ENCODE peak calls at places on chromosome 7, in ten cellular contexts. One of them, this sample, is unnamed.

GRCh38 chr7:33903770-33904679 is 1.3 kb upstream of the BMPER start:
- DNase-seq in activated T-helper 2 cell treated with anti-CD3 and anti-CD28 coated beads, Interferon-gamma antibody, Interleukin-2, Interleukin-4, amounts not matched to agents 10 μg/mL and 5 μg/mL and 100 μg/mL, durations not matched to agents 14 hours and 24 hours and 36 hours: no peak
- DNase-seq in glomerular endothelial cell: no peak
- DNase-seq in body of pancreas: peak
- DNase-seq in endothelial cell: peak
- DNase-seq in stimulated activated CD4-positive, alpha-beta T cell treated with anti-CD3 and anti-CD28 coated beads, TNF-alpha, amount 100 ng/mL, for 4 hours: no peak
- DNase-seq in CD8-positive, alpha-beta memory T cell: no peak
- DNase-seq in fibroblast of the conjunctiva: peak
- DNase-seq in HCEC 1CT: peak
- DNase-seq in NAMALWA: no peak
- DNase-seq in this sample: no peak

GRCh38 chr7:108367946-108368345 is 88.3 kb downstream of the NRCAM start:
- DNase-seq in NAMALWA: no peak
- DNase-seq in HCEC 1CT: no peak
- DNase-seq in endothelial cell: no peak
- DNase-seq in stimulated activated CD4-positive, alpha-beta T cell treated with anti-CD3 and anti-CD28 coated beads, TNF-alpha, amount 100 ng/mL, for 4 hours: no peak
- DNase-seq in glomerular endothelial cell: no peak
- DNase-seq in body of pancreas: peak
- DNase-seq in activated T-helper 2 cell treated with anti-CD3 and anti-CD28 coated beads, Interferon-gamma antibody, Interleukin-2, Interleukin-4, amounts not matched to agents 10 μg/mL and 5 μg/mL and 100 μg/mL, durations not matched to agents 14 hours and 24 hours and 36 hours: no peak
- DNase-seq in fibroblast of the conjunctiva: no peak
- DNase-seq in CD8-positive, alpha-beta memory T cell: no peak
- DNase-seq in this sample: no peak

GRCh38 chr7:12158334-12159060 is 52.6 kb upstream of the TMEM106B start:
- DNase-seq in NAMALWA: no peak
- DNase-seq in CD8-positive, alpha-beta memory T cell: no peak
- DNase-seq in glomerular endothelial cell: no peak
- DNase-seq in fibroblast of the conjunctiva: no peak
- DNase-seq in body of pancreas: no peak
- DNase-seq in stimulated activated CD4-positive, alpha-beta T cell treated with anti-CD3 and anti-CD28 coated beads, TNF-alpha, amount 100 ng/mL, for 4 hours: no peak
- DNase-seq in endothelial cell: no peak
- DNase-seq in HCEC 1CT: peak
- DNase-seq in activated T-helper 2 cell treated with anti-CD3 and anti-CD28 coated beads, Interferon-gamma antibody, Interleukin-2, Interleukin-4, amounts not matched to agents 10 μg/mL and 5 μg/mL and 100 μg/mL, durations not matched to agents 14 hours and 24 hours and 36 hours: no peak
- DNase-seq in this sample: no peak

GRCh38 chr7:10802526-10802925 is 171.1 kb upstream of the PHF14 start:
- DNase-seq in CD8-positive, alpha-beta memory T cell: no peak
- DNase-seq in body of pancreas: no peak
- DNase-seq in stimulated activated CD4-positive, alpha-beta T cell treated with anti-CD3 and anti-CD28 coated beads, TNF-alpha, amount 100 ng/mL, for 4 hours: no peak
- DNase-seq in endothelial cell: no peak
- DNase-seq in glomerular endothelial cell: no peak
- DNase-seq in NAMALWA: no peak
- DNase-seq in HCEC 1CT: no peak
- DNase-seq in activated T-helper 2 cell treated with anti-CD3 and anti-CD28 coated beads, Interferon-gamma antibody, Interleukin-2, Interleukin-4, amounts not matched to agents 10 μg/mL and 5 μg/mL and 100 μg/mL, durations not matched to agents 14 hours and 24 hours and 36 hours: no peak
- DNase-seq in fibroblast of the conjunctiva: no peak
- DNase-seq in this sample: no peak

GRCh38 chr7:129969881-129970446 is 17.2 kb upstream of the UBE2H start:
- DNase-seq in fibroblast of the conjunctiva: no peak
- DNase-seq in glomerular endothelial cell: peak
- DNase-seq in CD8-positive, alpha-beta memory T cell: no peak
- DNase-seq in HCEC 1CT: peak
- DNase-seq in activated T-helper 2 cell treated with anti-CD3 and anti-CD28 coated beads, Interferon-gamma antibody, Interleukin-2, Interleukin-4, amounts not matched to agents 10 μg/mL and 5 μg/mL and 100 μg/mL, durations not matched to agents 14 hours and 24 hours and 36 hours: no peak
- DNase-seq in endothelial cell: peak
- DNase-seq in NAMALWA: no peak
- DNase-seq in stimulated activated CD4-positive, alpha-beta T cell treated with anti-CD3 and anti-CD28 coated beads, TNF-alpha, amount 100 ng/mL, for 4 hours: no peak
- DNase-seq in body of pancreas: no peak
- DNase-seq in this sample: no peak

GRCh38 chr7:473870-474604 is 45.6 kb downstream of the PDGFA start:
- DNase-seq in endothelial cell: no peak
- DNase-seq in glomerular endothelial cell: no peak
- DNase-seq in HCEC 1CT: no peak
- DNase-seq in stimulated activated CD4-positive, alpha-beta T cell treated with anti-CD3 and anti-CD28 coated beads, TNF-alpha, amount 100 ng/mL, for 4 hours: no peak
- DNase-seq in activated T-helper 2 cell treated with anti-CD3 and anti-CD28 coated beads, Interferon-gamma antibody, Interleukin-2, Interleukin-4, amounts not matched to agents 10 μg/mL and 5 μg/mL and 100 μg/mL, durations not matched to agents 14 hours and 24 hours and 36 hours: no peak
- DNase-seq in body of pancreas: peak
- DNase-seq in CD8-positive, alpha-beta memory T cell: no peak
- DNase-seq in fibroblast of the conjunctiva: no peak
- DNase-seq in NAMALWA: no peak
- DNase-seq in this sample: no peak

GRCh38 chr7:105674200-105675030 is 93.1 kb upstream of the EFCAB10 start:
- DNase-seq in NAMALWA: no peak
- DNase-seq in fibroblast of the conjunctiva: no peak
- DNase-seq in endothelial cell: no peak
- DNase-seq in stimulated activated CD4-positive, alpha-beta T cell treated with anti-CD3 and anti-CD28 coated beads, TNF-alpha, amount 100 ng/mL, for 4 hours: no peak
- DNase-seq in CD8-positive, alpha-beta memory T cell: no peak
- DNase-seq in HCEC 1CT: no peak
- DNase-seq in activated T-helper 2 cell treated with anti-CD3 and anti-CD28 coated beads, Interferon-gamma antibody, Interleukin-2, Interleukin-4, amounts not matched to agents 10 μg/mL and 5 μg/mL and 100 μg/mL, durations not matched to agents 14 hours and 24 hours and 36 hours: no peak
- DNase-seq in glomerular endothelial cell: no peak
- DNase-seq in body of pancreas: peak
- DNase-seq in this sample: no peak

GRCh38 chr7:103777440-103777839 is 212.0 kb downstream of the RELN start:
- DNase-seq in NAMALWA: no peak
- DNase-seq in fibroblast of the conjunctiva: no peak
- DNase-seq in CD8-positive, alpha-beta memory T cell: no peak
- DNase-seq in endothelial cell: no peak
- DNase-seq in activated T-helper 2 cell treated with anti-CD3 and anti-CD28 coated beads, Interferon-gamma antibody, Interleukin-2, Interleukin-4, amounts not matched to agents 10 μg/mL and 5 μg/mL and 100 μg/mL, durations not matched to agents 14 hours and 24 hours and 36 hours: no peak
- DNase-seq in body of pancreas: no peak
- DNase-seq in glomerular endothelial cell: no peak
- DNase-seq in stimulated activated CD4-positive, alpha-beta T cell treated with anti-CD3 and anti-CD28 coated beads, TNF-alpha, amount 100 ng/mL, for 4 hours: no peak
- DNase-seq in HCEC 1CT: no peak
- DNase-seq in this sample: no peak

GRCh38 chr7:129949292-129950133 is 3.2 kb downstream of the UBE2H start:
- DNase-seq in activated T-helper 2 cell treated with anti-CD3 and anti-CD28 coated beads, Interferon-gamma antibody, Interleukin-2, Interleukin-4, amounts not matched to agents 10 μg/mL and 5 μg/mL and 100 μg/mL, durations not matched to agents 14 hours and 24 hours and 36 hours: peak
- DNase-seq in CD8-positive, alpha-beta memory T cell: no peak
- DNase-seq in body of pancreas: peak
- DNase-seq in fibroblast of the conjunctiva: peak
- DNase-seq in HCEC 1CT: peak
- DNase-seq in endothelial cell: peak
- DNase-seq in stimulated activated CD4-positive, alpha-beta T cell treated with anti-CD3 and anti-CD28 coated beads, TNF-alpha, amount 100 ng/mL, for 4 hours: no peak
- DNase-seq in NAMALWA: peak
- DNase-seq in glomerular endothelial cell: no peak
- DNase-seq in this sample: no peak

GRCh38 chr7:119596651-119597050 is 676.3 kb upstream of the KCND2 start:
- DNase-seq in HCEC 1CT: no peak
- DNase-seq in activated T-helper 2 cell treated with anti-CD3 and anti-CD28 coated beads, Interferon-gamma antibody, Interleukin-2, Interleukin-4, amounts not matched to agents 10 μg/mL and 5 μg/mL and 100 μg/mL, durations not matched to agents 14 hours and 24 hours and 36 hours: no peak
- DNase-seq in fibroblast of the conjunctiva: no peak
- DNase-seq in endothelial cell: no peak
- DNase-seq in glomerular endothelial cell: no peak
- DNase-seq in body of pancreas: no peak
- DNase-seq in stimulated activated CD4-positive, alpha-beta T cell treated with anti-CD3 and anti-CD28 coated beads, TNF-alpha, amount 100 ng/mL, for 4 hours: no peak
- DNase-seq in NAMALWA: no peak
- DNase-seq in CD8-positive, alpha-beta memory T cell: no peak
- DNase-seq in this sample: no peak

GRCh38 chr7:130352335-130353074 is 7.9 kb downstream of the CPA5 start:
- DNase-seq in stimulated activated CD4-positive, alpha-beta T cell treated with anti-CD3 and anti-CD28 coated beads, TNF-alpha, amount 100 ng/mL, for 4 hours: no peak
- DNase-seq in NAMALWA: no peak
- DNase-seq in fibroblast of the conjunctiva: peak
- DNase-seq in CD8-positive, alpha-beta memory T cell: no peak
- DNase-seq in body of pancreas: no peak
- DNase-seq in glomerular endothelial cell: no peak
- DNase-seq in endothelial cell: no peak
- DNase-seq in activated T-helper 2 cell treated with anti-CD3 and anti-CD28 coated beads, Interferon-gamma antibody, Interleukin-2, Interleukin-4, amounts not matched to agents 10 μg/mL and 5 μg/mL and 100 μg/mL, durations not matched to agents 14 hours and 24 hours and 36 hours: no peak
- DNase-seq in HCEC 1CT: peak
- DNase-seq in this sample: no peak

This sample was measured in stimulated activated naive CD4-positive, alpha-beta T cell.